ENCODE peak calls at places on chromosome 22, in six cellular contexts. J is lower lobe of right lung; C is fibroblast of lung; Y is CD4-positive, alpha-beta memory T cell; I is SK-N-SH; S is GM23338. W is an unnamed sample. For H3K4me1, the result is how much of the 10 kb centered on the place peaks cover.

GRCh38 chr22:44935724-44936123 is 74.1 kb downstream of the PHF21B start:
- DNase-seq in J (no peak), C (no peak), Y (no peak), I (no peak), S (no peak), W (no peak)

GRCh38 chr22:19610518-19611253 is 86.5 kb upstream of the CLDN5 start:
- DNase-seq in J (no peak), C (no peak), Y (no peak), I (no peak), S (peak), W (no peak)

GRCh38 chr22:27913162-27913741 is 5.8 kb downstream of the PITPNB start:
- DNase-seq in J (no peak), C (peak), Y (no peak), I (peak), S (no peak), W (no peak)

GRCh38 chr22:41290262-41291221 is 4.6 kb upstream of the RANGAP1 start:
- DNase-seq in J (no peak), C (peak), Y (no peak), I (no peak), S (peak), W (no peak)

GRCh38 chr22:27170491-27170890 is 513.1 kb downstream of the MIAT start:
- DNase-seq in J (no peak), C (peak), Y (no peak), I (no peak), S (no peak), W (no peak)

GRCh38 chr22:40401981-40402406 is 31.6 kb downstream of the SGSM3 start:
- DNase-seq in J (no peak), C (no peak), Y (no peak), I (no peak), S (no peak), W (no peak)

GRCh38 chr22:17733484-17733883 is 40.8 kb downstream of the BID start:
- DNase-seq in J (no peak), C (no peak), Y (no peak), I (no peak), S (no peak), W (no peak)

GRCh38 chr22:32444068-32444467 is 20.2 kb downstream of the BPIFC start:
- DNase-seq in J (no peak), C (no peak), Y (no peak), I (peak), S (peak), W (peak)

GRCh38 chr22:32587449-32587848 is 112.8 kb downstream of the FBXO7 start:
- DNase-seq in J (no peak), C (no peak), Y (no peak), I (no peak), S (no peak), W (no peak)

GRCh38 chr22:31818481-31819392 is 64.9 kb downstream of the DEPDC5 start:
- DNase-seq in J (no peak), C (peak), Y (no peak), I (no peak), S (peak), W (no peak)

GRCh38 chr22:28703436-28703835 is 23.8 kb upstream of the TTC28 start:
- DNase-seq in J (no peak), C (peak), Y (no peak), I (no peak), S (no peak), W (no peak)

GRCh38 chr22:32322986-32323385 is 34.7 kb upstream of the RFPL3 start:
- DNase-seq in J (no peak), C (no peak), Y (no peak), I (no peak), S (no peak), W (no peak)

GRCh38 chr22:41526802-41527799 is 17.2 kb downstream of the POLR3H start:
- DNase-seq in J (peak), C (peak), Y (peak), I (peak), S (peak), W (peak)

DNA sequence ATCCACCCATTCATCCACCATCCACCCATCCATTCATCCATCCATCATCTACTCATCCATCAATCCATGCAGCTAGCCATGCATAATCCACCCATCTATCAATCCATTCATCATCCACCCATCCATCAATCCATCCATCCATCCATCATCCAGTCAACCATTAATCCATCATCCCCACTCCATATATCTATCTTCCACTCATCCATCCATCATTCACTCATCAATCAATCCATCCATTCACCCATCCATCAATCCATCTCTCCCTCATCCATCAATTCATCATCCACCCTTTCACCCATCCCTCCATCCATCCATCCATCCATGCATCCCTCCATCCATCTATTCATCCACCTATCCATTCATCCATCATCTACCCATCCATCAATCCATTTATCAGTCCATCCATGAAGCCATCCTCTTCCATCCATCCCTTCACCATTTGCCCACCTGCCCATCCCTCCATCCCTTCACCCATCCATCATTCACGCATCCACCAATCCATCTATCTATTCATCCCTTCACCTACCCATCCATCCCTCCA is 689.4 kb downstream of the BRD1 start:
- DNase-seq in J (no peak), C (no peak), Y (no peak), I (no peak), S (no peak), W (no peak)
- H3K27ac ChIP-seq in J (no peak), C (no peak), Y (no peak), I (no peak), S (no peak), W (no peak)

GRCh38 chr22:23245799-23246136 is 65.5 kb downstream of the BCR start:
- DNase-seq in J (no peak), C (peak), Y (no peak), I (no peak), S (no peak), W (no peak)

GRCh38 chr22:23245045-23245798 is 64.9 kb downstream of the BCR start:
- DNase-seq in J (no peak), C (peak), Y (no peak), I (no peak), S (no peak), W (no peak)

GRCh38 chr22:23242473-23243001 is 62.2 kb downstream of the BCR start:
- DNase-seq in J (no peak), C (no peak), Y (no peak), I (no peak), S (peak), W (no peak)

GRCh38 chr22:23243006-23243573 is 62.8 kb downstream of the BCR start:
- DNase-seq in J (no peak), C (no peak), Y (peak), I (no peak), S (peak), W (peak)

DNA sequence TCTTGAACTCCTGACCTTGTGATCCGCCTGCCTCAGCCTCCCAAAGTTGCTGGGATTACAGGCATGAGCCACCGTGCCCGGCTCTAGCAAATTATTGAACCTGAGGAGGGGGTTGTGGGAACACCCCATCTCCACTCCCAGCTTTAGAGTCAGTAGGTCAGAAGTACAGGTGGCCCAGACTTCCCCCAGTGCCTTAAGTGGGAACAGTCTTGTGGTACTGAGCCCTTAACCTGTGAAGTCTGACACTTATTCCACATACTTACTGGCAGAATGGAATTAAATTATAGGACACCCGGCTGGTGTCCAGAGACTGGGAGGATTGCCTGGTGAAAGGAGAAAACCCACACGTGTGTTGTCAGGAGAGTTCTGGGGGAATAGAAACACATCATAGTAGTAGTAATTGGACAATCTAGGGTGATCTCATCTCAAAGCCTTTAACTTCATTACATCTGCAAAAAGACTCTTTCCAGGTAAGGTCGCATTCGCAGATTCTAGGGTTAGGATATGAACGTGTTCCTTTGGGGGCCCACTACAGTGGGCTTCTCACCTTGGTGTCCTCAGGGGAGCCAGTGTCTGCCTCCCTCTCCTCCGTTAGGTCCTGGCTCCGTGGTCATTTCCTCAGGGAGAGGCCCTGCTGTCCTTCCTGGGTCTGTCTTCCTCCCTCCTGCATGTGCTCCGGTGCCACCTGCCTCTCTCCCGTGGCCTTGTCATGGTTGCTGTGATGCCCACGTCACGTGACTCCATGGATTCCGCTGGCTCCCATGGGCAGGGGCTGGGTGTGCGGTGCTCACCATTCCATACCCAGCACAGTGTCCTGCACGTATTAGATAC is 63.8 kb downstream of the BCR start:
- DNase-seq in J (no peak), C (no peak), Y (no peak), I (no peak), S (no peak), W (no peak)
- H3K4me1 ChIP-seq in J (under half), C (under half), Y (half or more), I (under half), S (half or more), W (under half)

DNA sequence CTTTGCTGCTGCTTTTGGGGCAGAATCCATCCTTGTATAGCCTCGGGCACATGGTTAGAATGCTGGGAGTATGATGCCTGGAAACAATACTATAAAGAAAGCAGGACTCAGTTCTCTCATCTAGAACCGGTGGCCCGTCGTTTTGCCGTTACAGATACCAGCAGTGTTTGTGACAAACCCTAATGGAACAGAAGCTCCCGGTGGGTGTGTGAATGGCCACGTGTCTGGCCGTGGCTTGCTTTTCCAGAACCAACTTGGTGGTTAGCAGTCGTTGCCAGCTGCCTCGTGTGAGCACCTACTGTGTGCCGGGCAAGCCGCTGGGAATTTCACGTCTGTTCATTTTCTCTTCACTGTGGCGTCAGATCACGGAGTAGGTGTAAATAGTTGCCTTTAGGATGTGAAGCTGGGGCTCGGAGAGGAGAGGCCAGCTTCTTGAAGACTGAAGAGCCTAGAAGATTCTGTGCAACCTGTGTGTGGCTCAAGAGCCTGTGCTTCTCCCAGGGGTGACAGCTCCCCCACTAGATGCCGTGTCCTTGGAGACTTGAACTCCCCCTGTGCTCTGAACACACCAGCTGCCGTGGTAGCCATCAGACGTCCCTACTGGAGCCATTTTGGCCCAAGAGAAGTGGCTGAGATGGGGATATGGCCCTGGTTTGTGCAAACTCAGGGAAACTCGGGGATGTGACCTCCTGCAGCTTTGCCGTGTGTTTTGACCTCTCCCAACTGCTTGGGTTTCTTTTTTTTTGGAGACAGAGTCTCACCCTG is 57.5 kb upstream of the PPARA start:
- DNase-seq in J (no peak), C (no peak), Y (no peak), I (no peak), S (no peak), W (no peak)
- H3K27ac ChIP-seq in J (peak), C (peak), Y (no peak), I (peak), S (no peak), W (no peak)

DNA sequence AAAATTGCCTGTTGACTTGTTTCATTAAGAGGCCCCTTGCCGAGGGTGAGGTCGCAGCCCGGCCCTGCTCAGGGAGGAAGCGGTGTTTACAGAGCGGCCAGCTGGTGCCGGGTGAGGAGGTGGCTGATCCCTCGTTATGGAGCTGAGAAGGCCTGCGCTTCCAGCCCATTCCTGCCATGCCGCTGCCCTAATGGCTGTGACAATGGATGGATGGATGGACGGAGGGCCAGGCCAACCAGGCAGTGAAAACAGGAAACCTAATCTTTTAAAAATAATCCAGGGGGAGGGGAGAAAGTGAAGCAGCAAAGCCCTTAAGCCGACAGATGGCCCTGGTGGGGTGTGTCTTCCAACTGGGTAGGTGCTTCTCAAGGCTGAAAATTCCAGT is 38.5 kb downstream of the BCR start:
- DNase-seq in J (peak), C (peak), Y (no peak), I (peak), S (peak), W (no peak)
- H3K4me1 ChIP-seq in J (half or more), C (under half), Y (half or more), I (half or more), S (half or more), W (half or more)

GRCh38 chr22:24426859-24427499 is 420 bp upstream of the ADORA2A start:
- DNase-seq in J (no peak), C (no peak), Y (no peak), I (no peak), S (no peak), W (no peak)
- H3K27ac ChIP-seq in J (peak), C (no peak), Y (peak), I (no peak), S (no peak), W (peak)

DNA sequence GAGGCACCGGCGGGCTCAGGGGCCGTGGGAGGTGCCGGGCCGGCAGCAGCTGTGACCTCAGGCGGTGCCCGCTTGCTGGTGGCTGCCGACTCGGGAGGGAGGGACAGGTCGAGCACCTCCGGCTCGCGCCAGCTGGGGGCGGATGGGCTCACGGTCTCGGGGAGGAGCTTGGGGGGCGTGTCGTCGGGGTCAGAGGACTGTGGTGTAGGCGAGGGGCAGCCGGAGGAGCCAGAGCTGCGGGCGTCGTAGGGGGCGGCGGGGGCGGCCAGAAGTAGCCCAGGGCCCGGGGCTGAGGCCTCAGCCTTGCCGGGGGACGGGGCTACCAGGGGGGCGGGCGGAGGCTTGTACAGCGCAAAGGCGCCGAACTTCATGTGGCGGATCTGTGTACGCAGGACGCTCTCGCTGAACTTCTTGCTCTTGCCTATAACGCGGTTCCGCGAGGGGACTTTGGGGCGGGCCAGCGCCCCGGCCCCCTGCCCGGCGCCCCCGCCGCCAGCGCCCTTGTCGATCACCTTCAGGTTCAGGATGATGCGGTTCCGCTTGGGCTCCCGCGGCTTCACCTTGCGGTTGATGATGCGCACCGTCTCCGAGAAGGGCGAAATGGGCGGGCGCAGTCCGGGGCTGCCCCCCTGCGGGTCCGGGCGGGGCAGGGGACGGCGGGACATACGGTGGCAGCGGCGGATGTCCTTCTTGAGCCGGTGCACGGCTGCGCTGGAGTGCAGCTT is 5.5 kb downstream of the CBX6 start:
- DNase-seq in J (peak), C (no peak), Y (no peak), I (no peak), S (peak), W (no peak)
- H3K4me1 ChIP-seq in J (half or more), C (under half), Y (under half), I (under half), S (half or more), W (under half)

GRCh38 chr22:36430863-36431262 is 43.1 kb upstream of the MYH9 start:
- DNase-seq in J (no peak), C (no peak), Y (no peak), I (no peak), S (no peak), W (no peak)
- H3K27ac ChIP-seq in J (no peak), C (no peak), Y (no peak), I (no peak), S (no peak), W (no peak)

GRCh38 chr22:46586531-46587011 is 33.6 kb upstream of the GRAMD4 start:
- DNase-seq in J (no peak), C (no peak), Y (no peak), I (no peak), S (no peak), W (no peak)

GRCh38 chr22:46587067-46587471 is 33.1 kb upstream of the GRAMD4 start:
- DNase-seq in J (no peak), C (no peak), Y (no peak), I (no peak), S (no peak), W (peak)

GRCh38 chr22:46588279-46589140 is 31.7 kb upstream of the GRAMD4 start:
- DNase-seq in J (peak), C (no peak), Y (no peak), I (no peak), S (no peak), W (no peak)

GRCh38 chr22:46589141-46589748 is 30.9 kb upstream of the GRAMD4 start:
- DNase-seq in J (no peak), C (no peak), Y (no peak), I (no peak), S (no peak), W (no peak)

GRCh38 chr22:46587492-46588278 is 32.5 kb upstream of the GRAMD4 start:
- DNase-seq in J (peak), C (no peak), Y (no peak), I (peak), S (no peak), W (peak)
- H3K4me1 ChIP-seq in J (half or more), C (under half), Y (under half), I (under half), S (under half), W (under half)

GRCh38 chr22:23244690-23245044 is 64.4 kb downstream of the BCR start:
- DNase-seq in J (no peak), C (no peak), Y (no peak), I (no peak), S (no peak), W (no peak)
- H3K27ac ChIP-seq in J (no peak), C (no peak), Y (no peak), I (no peak), S (peak), W (no peak)

GRCh38 chr22:29816128-29816527 is 21.9 kb downstream of the ASCC2 start:
- DNase-seq in J (no peak), C (peak), Y (no peak), I (no peak), S (no peak), W (no peak)

GRCh38 chr22:29817724-29818123 is 20.4 kb downstream of the ASCC2 start:
- DNase-seq in J (no peak), C (no peak), Y (no peak), I (no peak), S (no peak), W (no peak)

GRCh38 chr22:29816539-29816938 is 21.5 kb downstream of the ASCC2 start:
- DNase-seq in J (no peak), C (peak), Y (no peak), I (no peak), S (no peak), W (no peak)

GRCh38 chr22:29815580-29815979 is 22.5 kb downstream of the ASCC2 start:
- DNase-seq in J (no peak), C (no peak), Y (no peak), I (no peak), S (no peak), W (no peak)

GRCh38 chr22:29816980-29817379 is 21.1 kb downstream of the ASCC2 start:
- DNase-seq in J (no peak), C (no peak), Y (no peak), I (no peak), S (no peak), W (no peak)
- H3K4me1 ChIP-seq in J (under half), C (under half), Y (under half), I (under half), S (under half), W (under half)

W was measured in CD4-positive, CD25-positive, alpha-beta regulatory T cell.